ENCODE peak calls at places on chromosome 10, in nine cellular contexts. L is DMS 273 treated with DMSO at 0.1 percent for 48 hours; J is AG08395; O is stimulated activated CD4-positive, alpha-beta T cell treated with anti-CD3 and anti-CD28 coated beads, Interleukin-12 subunit alpha, Interleukin-12 subunit beta, amount 100 ng/mL, for 4 hours; D is RPMI7951; P is GM20000; I is NCI-H1105; G is heart right ventricle; F is EL. Q is an unnamed sample.

GRCh38 chr10:57818522-57818921 is 449.2 kb downstream of the IPMK start:
- DNase-seq in L (no peak), G (no peak), P (no peak), J (no peak), D (no peak), I (peak; percentile 40), F (no peak), O (no peak), Q (no peak)

GRCh38 chr10:5540886-5541285 is 16.1 kb downstream of the CALML3 start:
- DNase-seq in O (no peak), L (no peak), G (no peak), P (no peak), J (no peak), D (no peak), I (no peak), F (no peak), Q (no peak)

GRCh38 chr10:7354330-7355047 is 56.3 kb downstream of the SFMBT2 start:
- DNase-seq in I (no peak), J (no peak), F (peak; percentile 3), D (peak; percentile 51), L (no peak), P (no peak), G (no peak), O (no peak), Q (no peak)

GRCh38 chr10:119608316-119609155 is 11.8 kb upstream of the TIAL1 start:
- DNase-seq in P (peak; percentile 21), F (peak; percentile 35), D (peak; percentile 24), O (peak; percentile 25), J (peak; percentile 40), I (no peak), L (no peak), G (peak; percentile 39), Q (peak; percentile 39)

GRCh38 chr10:131685576-131685975 is 215.2 kb upstream of the PPP2R2D start:
- DNase-seq in J (no peak), D (no peak), I (no peak), G (no peak), P (no peak), O (no peak), L (no peak), F (no peak), Q (no peak)

GRCh38 chr10:48343106-48343505 is 36.6 kb downstream of the MAPK8 start:
- DNase-seq in D (no peak), P (no peak), O (no peak), I (no peak), J (no peak), G (no peak), F (peak; percentile 16), L (peak; percentile 4), Q (no peak)

GRCh38 chr10:29304259-29305030 is 15.6 kb downstream of the LYZL1 start:
- DNase-seq in J (peak; percentile 84), F (peak; percentile 75), D (peak; percentile 83), G (peak; percentile 56), I (no peak), L (peak; percentile 21), O (no peak), P (peak; percentile 66), Q (peak; percentile 46)

GRCh38 chr10:48655426-48656240 is 29.0 kb upstream of the WDFY4 start:
- DNase-seq in F (peak; percentile 73), J (peak; percentile 70), I (no peak), P (no peak), L (no peak), O (no peak), G (peak; percentile 66), D (peak; percentile 88), Q (peak; percentile 66)

GRCh38 chr10:131983780-131984179 is 2.1 kb upstream of the BNIP3 start:
- DNase-seq in D (peak; percentile 90), G (no peak), O (no peak), P (no peak), I (no peak), J (peak; percentile 83), F (peak; percentile 95), L (no peak), Q (no peak)

GRCh38 chr10:126972622-126973414 is 67.6 kb downstream of the DOCK1 start:
- DNase-seq in D (peak; percentile 82), L (no peak), J (peak; percentile 88), P (no peak), I (no peak), O (no peak), G (no peak), F (peak; percentile 94), Q (no peak)

Q was measured in lung.